ENCODE peak calls at places on chromosome 1, in five cellular contexts. Q is heart left ventricle, Z is A549, M is spleen, N is GM12878. J is an unnamed sample.
A peak's percentile ranks its signal among the peaks of the same experiment; 100 is the strongest.

GRCh38 chr1:17488977-17489739 is 49.7 kb upstream of the RCC2 start:
- DNase-seq in M (no peak), Z (no peak), Q (no peak), N (no peak), J (no peak)

GRCh38 chr1:234842726-234843641 is 233.0 kb upstream of the IRF2BP2 start:
- DNase-seq in M (peak; percentile 85), N (peak; percentile 95), Z (no peak), Q (peak; percentile 68), J (no peak)

GRCh38 chr1:193301746-193302145 is 115.3 kb upstream of the B3GALT2 start:
- DNase-seq in Z (no peak), Q (no peak), N (no peak), M (no peak), J (no peak)

GRCh38 chr1:56396524-56397067 is 182.8 kb downstream of the PLPP3 start:
- DNase-seq in M (no peak), Z (no peak), N (no peak), Q (peak; percentile 54), J (no peak)

GRCh38 chr1:15056515-15057285 is 96.8 kb upstream of the TMEM51 start:
- DNase-seq in Q (no peak), Z (no peak), N (no peak), M (no peak), J (peak; percentile 31)

GRCh38 chr1:4931486-4931885 is 277.1 kb downstream of the AJAP1 start:
- DNase-seq in M (no peak), Z (no peak), N (no peak), Q (no peak), J (peak; percentile 32)

GRCh38 chr1:40746344-40747090 is 37.1 kb upstream of the KCNQ4 start:
- DNase-seq in Z (no peak), Q (no peak), M (no peak), N (no peak), J (no peak)

GRCh38 chr1:238647877-238648276 is 738.5 kb upstream of the CHRM3 start:
- DNase-seq in M (no peak), Q (no peak), N (no peak), Z (peak; percentile 83), J (peak; percentile 98)

GRCh38 chr1:85584264-85584781 is 3.8 kb downstream of the CCN1 start:
- DNase-seq in N (no peak), M (no peak), Q (no peak), Z (peak; percentile 69), J (no peak)
- H3K4me3 ChIP-seq in N (no peak overlapping the region), M (no peak overlapping the region), Q (no peak overlapping the region), Z (peak overlapping the region; percentile 83), J (no peak overlapping the region)

DNA sequence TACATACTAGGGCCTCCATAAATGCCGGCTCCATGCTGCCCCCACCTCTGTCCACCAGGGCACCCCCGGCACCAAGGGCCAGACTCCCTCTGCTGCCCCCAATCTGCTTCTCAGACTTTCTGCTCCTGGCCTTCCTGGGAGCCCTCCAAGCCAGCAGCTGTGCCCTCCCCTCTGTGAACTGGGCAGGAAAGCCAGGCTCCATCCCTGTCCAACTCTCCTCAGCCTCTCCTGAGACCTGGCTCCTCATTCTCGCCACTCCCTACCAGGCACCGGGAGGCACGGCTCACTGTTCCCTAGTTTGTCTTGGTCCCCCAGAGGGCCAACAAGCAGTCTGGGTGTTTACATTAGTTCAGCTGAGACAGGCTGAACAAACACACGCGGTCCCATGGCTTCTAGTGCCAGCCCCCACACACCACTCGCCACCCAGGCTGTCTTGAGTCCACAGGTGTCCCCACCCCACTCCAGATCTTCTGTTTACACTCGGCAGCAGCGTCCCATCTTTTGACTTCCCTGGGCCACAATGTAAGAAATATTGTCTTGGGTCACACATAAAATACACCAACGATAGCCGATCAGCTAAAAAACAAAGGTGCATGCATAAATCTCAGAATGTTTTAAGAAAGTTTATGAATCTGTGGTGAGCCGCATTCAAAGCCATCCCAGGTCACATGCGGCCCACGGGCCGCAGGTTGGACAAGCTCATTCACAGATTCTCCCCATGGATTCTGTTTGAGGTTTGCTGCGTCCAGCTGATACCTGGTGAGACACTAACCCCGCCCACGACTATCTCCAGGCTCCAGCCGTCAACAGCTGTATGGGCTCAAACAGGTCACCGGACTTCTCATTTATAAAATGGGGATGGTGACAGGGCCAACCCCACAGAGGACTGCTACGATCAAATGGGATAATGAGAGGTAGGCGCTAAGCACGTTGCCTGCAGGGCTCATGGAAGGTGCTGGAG is 29.5 kb upstream of the ECE1 start:
- DNase-seq in M (no peak), Q (no peak), N (no peak), Z (peak; percentile 47), J (no peak)
- TF ChIP-seq CTCF in M (no peak), Q (no peak), N (no peak), Z (no peak), J (no peak)

GRCh38 chr1:165726841-165727240 is 28.5 kb upstream of the ALDH9A1 start:
- DNase-seq in M (no peak), Z (no peak), N (no peak), Q (no peak), J (no peak)
- H3K4me3 ChIP-seq in M (no peak overlapping the region), Z (no peak overlapping the region), N (no peak overlapping the region), Q (no peak overlapping the region), J (no peak overlapping the region)

GRCh38 chr1:170790175-170790574 is 126.2 kb downstream of the PRRX1 start:
- DNase-seq in Q (no peak), Z (no peak), M (no peak), N (no peak), J (no peak)
- TF ChIP-seq CTCF in Q (no peak), Z (no peak), M (no peak), N (no peak), J (no peak)

DNA sequence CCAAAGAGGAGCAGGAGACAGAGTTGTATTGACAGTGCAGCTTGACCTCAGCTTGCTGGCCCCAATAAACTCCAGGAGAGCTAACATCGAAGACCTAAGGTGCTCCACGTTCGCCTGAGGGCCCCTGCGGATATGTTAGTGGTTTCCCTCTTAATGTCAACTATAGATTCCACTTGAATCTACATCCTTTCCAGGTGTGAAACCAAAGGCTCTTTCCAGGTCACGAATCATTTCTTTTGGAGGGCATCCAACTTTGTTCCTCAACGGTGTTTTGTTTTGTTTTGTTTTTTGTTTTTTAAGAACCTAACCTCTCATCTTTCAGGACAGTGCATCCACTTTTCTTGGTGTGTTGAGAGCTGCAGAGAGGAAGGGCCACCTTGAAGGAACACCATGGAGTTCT is 267.6 kb upstream of the SGIP1 start:
- DNase-seq in M (no peak), N (no peak), Q (no peak), Z (no peak), J (no peak)
- H3K4me3 ChIP-seq in M (no peak overlapping the region), N (no peak overlapping the region), Q (no peak overlapping the region), Z (no peak overlapping the region), J (no peak overlapping the region)

J was measured in kidney epithelial cell.